ENCODE peak calls at places on chromosomes 2 and 18, in four cellular contexts. S is adrenal gland, F is upper lobe of left lung, Z is PC-3. Y is an unnamed sample.

GRCh38 chr2:159140070-159140774 is 146.3 kb downstream of the WDSUB1 start:
- DNase-seq in S (no peak), F (no peak), Z (peak; percentile 15), Y (no peak)

GRCh38 chr18:40414155-40414754 is 1540.8 kb upstream of the PIK3C3 start:
- DNase-seq in S (no peak), F (no peak), Z (peak; percentile 36), Y (no peak)

GRCh38 chr2:79723830-79724229 is 211.0 kb downstream of the CTNNA2 start:
- DNase-seq in S (no peak), F (no peak), Z (peak; percentile 12), Y (no peak)

GRCh38 chr2:128809256-128809636 is 490.6 kb upstream of the HS6ST1 start:
- DNase-seq in S (no peak), F (no peak), Z (no peak), Y (no peak)

GRCh38 chr2:197994751-197995150 is 190.4 kb downstream of the PLCL1 start:
- DNase-seq in S (no peak), F (no peak), Z (no peak), Y (no peak)

GRCh38 chr2:150088538-150088937 is 398.9 kb downstream of the RND3 start:
- DNase-seq in S (no peak), F (no peak), Z (peak; percentile 58), Y (no peak)

GRCh38 chr2:240825476-240825875 is 5.5 kb upstream of the KIF1A start:
- DNase-seq in S (no peak), F (no peak), Z (no peak), Y (no peak)

GRCh38 chr2:241751776-241752175 is 17.3 kb downstream of the D2HGDH start:
- DNase-seq in S (no peak), F (no peak), Z (no peak), Y (no peak)

GRCh38 chr2:78979380-78980238 is 45.9 kb upstream of the REG3G start:
- DNase-seq in S (peak; percentile 75), F (no peak), Z (peak; percentile 54), Y (no peak)

GRCh38 chr2:38522754-38523349 is 79.9 kb downstream of the HNRNPLL start:
- DNase-seq in S (peak; percentile 35), F (no peak), Z (no peak), Y (no peak)

GRCh38 chr18:5895300-5895885 is at the start of gene TMEM200C:
- DNase-seq in S (peak; percentile 61), F (peak; percentile 88), Z (peak; percentile 37), Y (no peak)

DNA sequence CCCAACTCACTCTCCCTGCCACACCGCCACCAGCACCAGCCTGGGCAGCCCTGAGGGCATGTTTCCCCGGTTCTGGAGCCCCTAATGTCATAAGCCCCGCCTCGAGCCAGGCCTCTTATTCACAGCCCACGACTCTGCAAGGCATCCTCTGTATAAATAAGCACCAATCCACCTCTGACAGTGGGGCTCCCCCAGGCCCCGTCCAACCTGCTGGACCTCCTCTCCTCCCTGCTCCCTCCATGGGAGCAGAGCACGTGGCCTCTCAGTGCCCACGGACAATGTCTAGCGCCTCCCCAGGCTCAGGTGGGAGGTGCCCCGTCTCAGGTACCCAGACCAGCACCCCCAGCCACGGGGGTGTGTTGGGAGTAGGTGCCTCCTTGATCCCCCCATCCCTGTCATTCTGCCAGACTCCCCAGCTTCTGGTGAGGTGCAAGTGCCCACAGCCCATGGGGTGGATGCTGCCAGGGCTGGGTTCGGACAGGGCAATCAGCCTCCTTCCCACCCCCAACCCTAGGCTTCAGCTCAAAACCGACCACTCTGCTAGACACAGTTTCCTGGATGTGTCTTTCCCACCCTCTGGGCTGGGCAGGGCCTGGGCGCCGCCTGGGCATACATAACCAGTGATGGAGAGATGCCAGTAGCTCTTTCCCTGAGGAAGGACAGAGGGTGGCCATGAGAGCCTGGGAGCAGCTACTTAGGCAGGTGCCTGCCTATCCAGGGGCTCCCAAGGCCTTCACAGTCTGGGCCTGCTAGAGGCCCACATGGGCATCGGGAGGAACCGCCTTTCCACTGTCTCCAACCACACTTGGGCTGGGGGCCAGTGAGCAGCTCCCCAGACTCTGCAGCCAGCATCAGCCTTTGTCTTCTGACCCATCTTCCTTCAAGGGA is 1.6 kb upstream of the ADRA2B start:
- DNase-seq in S (no peak), F (no peak), Z (peak; percentile 19), Y (no peak)
- TF ChIP-seq CTCF in S (no peak), F (no peak), Z (peak; percentile 29), Y (no peak)

GRCh38 chr2:160730296-160730995 is 236.8 kb upstream of the RBMS1 start:
- DNase-seq in S (no peak), F (no peak), Z (no peak), Y (no peak)

GRCh38 chr2:160736148-160736547 is 242.5 kb upstream of the RBMS1 start:
- DNase-seq in S (no peak), F (no peak), Z (no peak), Y (no peak)

GRCh38 chr2:160735696-160736095 is 242.1 kb upstream of the RBMS1 start:
- DNase-seq in S (no peak), F (no peak), Z (no peak), Y (no peak)

GRCh38 chr2:160731856-160732255 is 238.2 kb upstream of the RBMS1 start:
- DNase-seq in S (no peak), F (no peak), Z (no peak), Y (no peak)

GRCh38 chr2:160731415-160731814 is 237.8 kb upstream of the RBMS1 start:
- DNase-seq in S (no peak), F (no peak), Z (no peak), Y (no peak)
- H3K4me3 ChIP-seq in S (no peak overlapping the region), F (no peak overlapping the region), Z (no peak overlapping the region), Y (no peak overlapping the region)

DNA sequence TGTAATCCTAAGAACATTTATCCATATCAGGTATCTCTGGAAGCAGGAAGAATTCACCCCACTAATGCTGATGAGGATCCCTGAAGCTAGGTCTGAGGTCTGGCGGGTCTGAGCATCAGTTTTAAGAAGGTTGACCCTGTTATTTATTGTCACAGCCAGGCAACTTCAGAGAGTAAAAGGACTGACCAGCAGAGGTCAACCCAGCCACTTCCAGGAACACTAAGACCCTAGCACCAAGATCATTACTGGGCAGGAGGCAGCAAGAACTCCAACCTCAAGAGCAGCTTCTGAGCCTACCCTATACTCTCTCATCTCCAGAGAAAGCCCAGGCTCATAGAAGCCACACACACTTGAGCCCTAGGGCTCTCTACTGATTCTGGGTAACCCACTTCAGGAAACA is 901.4 kb downstream of the DCDC2C start:
- DNase-seq in S (no peak), F (no peak), Z (no peak), Y (no peak)
- TF ChIP-seq CTCF in S (no peak), F (no peak), Z (no peak), Y (no peak)

GRCh38 chr18:72866572-72866900 is 1.3 kb downstream of the NETO1 start:
- DNase-seq in S (no peak), F (no peak), Z (peak; percentile 12), Y (no peak)
- H3K4me3 ChIP-seq in S (no peak overlapping the region), F (no peak overlapping the region), Z (peak overlapping the region; percentile 79), Y (no peak overlapping the region)

DNA sequence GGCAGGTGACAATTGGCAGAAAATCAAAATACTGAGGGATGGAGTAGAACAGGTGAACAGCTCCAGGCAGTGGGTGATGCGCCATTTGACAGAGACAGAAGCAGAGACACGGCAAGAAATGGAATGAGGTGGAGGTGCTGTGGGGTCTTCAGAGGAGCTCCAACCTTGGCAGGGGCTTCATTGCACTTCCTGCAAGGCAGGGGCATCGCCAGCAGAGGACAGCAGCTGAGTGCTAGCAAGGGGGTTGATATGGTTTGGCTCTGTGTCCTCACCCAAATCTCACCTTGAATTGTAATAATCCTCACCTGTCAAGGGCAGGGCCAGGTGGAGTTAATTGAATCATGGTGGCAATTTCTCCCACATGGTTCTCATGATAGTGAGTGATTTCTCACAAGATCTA is 42.8 kb downstream of the CCDC68 start:
- DNase-seq in S (no peak), F (no peak), Z (no peak), Y (no peak)
- TF ChIP-seq CTCF in S (no peak), F (no peak), Z (peak; percentile 10), Y (no peak)

GRCh38 chr18:26654173-26655009 is 106.0 kb upstream of the KCTD1 start:
- DNase-seq in S (no peak), F (no peak), Z (no peak), Y (no peak)

GRCh38 chr18:26655614-26656400 is 107.5 kb upstream of the KCTD1 start:
- DNase-seq in S (peak; percentile 82), F (peak; percentile 87), Z (peak; percentile 59), Y (peak; percentile 59)

GRCh38 chr18:26656401-26656943 is 108.1 kb upstream of the KCTD1 start:
- DNase-seq in S (no peak), F (no peak), Z (no peak), Y (peak; percentile 23)

GRCh38 chr18:26656944-26657536 is 108.7 kb upstream of the KCTD1 start:
- DNase-seq in S (peak; percentile 84), F (peak; percentile 95), Z (peak; percentile 68), Y (peak; percentile 78)

DNA sequence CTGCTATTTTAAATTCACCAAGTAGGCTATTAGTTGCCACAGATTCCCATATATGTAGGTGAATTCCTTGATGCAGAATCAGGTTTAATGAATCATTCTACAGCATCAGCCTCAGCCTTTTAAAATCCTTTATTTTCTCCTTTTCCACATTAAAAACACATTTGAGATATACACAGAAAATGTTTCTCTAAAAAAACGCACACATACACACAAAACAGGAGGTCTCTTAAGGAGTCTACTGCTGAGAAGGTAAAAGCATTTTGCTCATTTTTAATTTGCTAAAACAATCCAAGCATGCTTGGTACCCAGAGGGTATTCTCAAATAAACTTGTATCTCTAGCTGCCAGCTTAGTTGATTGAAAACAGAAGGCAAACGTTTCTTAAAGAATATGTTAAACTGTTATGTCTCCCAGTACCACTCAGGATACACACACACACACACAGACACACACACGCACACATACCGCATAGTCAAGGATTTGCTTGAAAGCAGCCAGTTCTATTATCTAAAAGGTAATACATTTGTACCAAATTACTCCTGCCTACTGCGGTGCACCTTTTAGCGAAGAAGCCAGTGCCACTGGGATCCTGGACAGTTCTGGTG is 106.8 kb upstream of the KCTD1 start:
- DNase-seq in S (peak; percentile 54), F (no peak), Z (no peak), Y (no peak)
- H3K4me3 ChIP-seq in S (no peak overlapping the region), F (peak overlapping the region; percentile 78), Z (peak overlapping the region; percentile 77), Y (peak overlapping the region; percentile 52)

GRCh38 chr2:166424841-166425240 is 49.1 kb upstream of the SCN9A start:
- DNase-seq in S (no peak), F (no peak), Z (no peak), Y (no peak)

GRCh38 chr2:166417669-166418068 is 41.9 kb upstream of the SCN9A start:
- DNase-seq in S (no peak), F (no peak), Z (peak; percentile 72), Y (no peak)

GRCh38 chr2:166418853-166419615 is 43.3 kb upstream of the SCN9A start:
- DNase-seq in S (no peak), F (no peak), Z (no peak), Y (no peak)

DNA sequence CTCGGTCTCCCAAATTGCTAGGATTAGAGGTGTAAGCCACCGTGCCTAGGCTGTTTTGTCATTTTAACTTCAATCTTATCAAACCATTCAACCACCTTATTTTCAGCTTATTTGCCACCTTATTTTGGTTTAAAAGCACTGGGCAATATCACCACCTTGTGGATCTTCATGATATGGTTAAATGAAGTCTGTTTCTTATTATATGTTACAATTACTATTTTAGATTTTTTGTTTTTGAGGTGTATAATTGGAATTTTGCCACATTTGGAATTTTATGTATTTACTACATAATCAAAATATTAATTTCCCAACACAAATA is 43.8 kb upstream of the SCN9A start:
- DNase-seq in S (no peak), F (no peak), Z (peak; percentile 80), Y (no peak)
- TF ChIP-seq CTCF in S (peak; percentile 36), F (no peak), Z (peak; percentile 88), Y (no peak)